ENCODE peak calls at places on chromosomes 7 and 10, in ten cellular contexts. P, S, C, I, L, W, Q, B, M and V are unnamed samples.

GRCh38 chr10:80477813-80478212 is 23.7 kb downstream of the TSPAN14 start:
- DNase-seq in P (peak), S (no peak), C (peak), I (peak), L (no peak), W (peak), Q (peak), B (no peak), M (peak), V (no peak)

GRCh38 chr10:126749030-126749655 is 78.7 kb upstream of the C10orf90 start:
- DNase-seq in P (peak), S (peak), C (peak), I (peak), L (peak), W (peak), Q (peak), B (peak), M (peak), V (peak)

GRCh38 chr7:70659263-70659662 is 472.7 kb upstream of the GALNT17 start:
- DNase-seq in P (no peak), S (no peak), C (no peak), I (no peak), L (no peak), W (no peak), Q (no peak), B (no peak), M (no peak), V (no peak)

GRCh38 chr10:17873946-17874345 is 64.8 kb downstream of the MRC1 start:
- DNase-seq in P (no peak), S (no peak), C (no peak), I (no peak), L (no peak), W (no peak), Q (peak), B (no peak), M (no peak), V (no peak)

GRCh38 chr7:16271990-16272665 is 149.2 kb downstream of the CRPPA start:
- DNase-seq in P (peak), S (no peak), C (peak), I (peak), L (no peak), W (no peak), Q (peak), B (no peak), M (peak), V (no peak)

GRCh38 chr10:18290651-18291313 is 150.6 kb downstream of the CACNB2 start:
- DNase-seq in P (no peak), S (no peak), C (no peak), I (no peak), L (no peak), W (no peak), Q (no peak), B (no peak), M (no peak), V (no peak)

GRCh38 chr7:131123991-131124629 is 203.6 kb upstream of the MKLN1 start:
- DNase-seq in P (no peak), S (no peak), C (no peak), I (no peak), L (no peak), W (no peak), Q (no peak), B (no peak), M (no peak), V (no peak)

GRCh38 chr7:26038201-26038990 is 113.6 kb upstream of the NFE2L3 start:
- DNase-seq in P (no peak), S (no peak), C (no peak), I (no peak), L (no peak), W (no peak), Q (no peak), B (no peak), M (no peak), V (no peak)

GRCh38 chr7:130419652-130420051 is 21.2 kb downstream of the CEP41 start:
- DNase-seq in P (peak), S (no peak), C (no peak), I (no peak), L (no peak), W (peak), Q (no peak), B (no peak), M (no peak), V (no peak)

GRCh38 chr10:50653142-50653541 is 29.4 kb upstream of the SGMS1 start:
- DNase-seq in P (peak), S (no peak), C (peak), I (peak), L (no peak), W (peak), Q (peak), B (no peak), M (peak), V (no peak)

GRCh38 chr7:134693256-134693655 is 46.6 kb downstream of the BPGM start:
- DNase-seq in P (peak), S (no peak), C (peak), I (peak), L (no peak), W (peak), Q (peak), B (no peak), M (peak), V (no peak)

GRCh38 chr7:140659727-140660396 is 12.9 kb upstream of the ADCK2 start:
- DNase-seq in P (no peak), S (no peak), C (no peak), I (no peak), L (no peak), W (no peak), Q (peak), B (no peak), M (no peak), V (no peak)

GRCh38 chr10:20147679-20148078 is 331.4 kb downstream of the PLXDC2 start:
- DNase-seq in P (peak), S (no peak), C (no peak), I (no peak), L (no peak), W (no peak), Q (no peak), B (no peak), M (no peak), V (no peak)

GRCh38 chr7:44654255-44654791 is 47.9 kb downstream of the OGDH start:
- DNase-seq in P (no peak), S (peak), C (no peak), I (no peak), L (no peak), W (peak), Q (no peak), B (no peak), M (no peak), V (no peak)

GRCh38 chr7:3559178-3559765 is 258.2 kb downstream of the SDK1 start:
- DNase-seq in P (peak), S (no peak), C (peak), I (peak), L (no peak), W (peak), Q (peak), B (no peak), M (peak), V (no peak)

GRCh38 chr10:106189254-106189653 is 975.3 kb downstream of the SORCS1 start:
- DNase-seq in P (no peak), S (peak), C (peak), I (peak), L (peak), W (peak), Q (peak), B (peak), M (peak), V (peak)

GRCh38 chr10:59903871-59904270 is 2.5 kb downstream of the CCDC6 start:
- DNase-seq in P (peak), S (no peak), C (peak), I (peak), L (no peak), W (peak), Q (peak), B (no peak), M (peak), V (no peak)

GRCh38 chr10:77508076-77508475 is 129.5 kb downstream of the KCNMA1 start:
- DNase-seq in P (no peak), S (no peak), C (no peak), I (no peak), L (no peak), W (no peak), Q (no peak), B (no peak), M (no peak), V (no peak)

GRCh38 chr10:130018253-130018652 is 54.2 kb upstream of the EBF3 start:
- DNase-seq in P (no peak), S (peak), C (no peak), I (peak), L (no peak), W (peak), Q (peak), B (no peak), M (peak), V (no peak)

GRCh38 chr7:105304040-105304895 is 84.5 kb downstream of the SRPK2 start:
- DNase-seq in P (peak), S (no peak), C (peak), I (peak), L (no peak), W (peak), Q (peak), B (no peak), M (peak), V (no peak)

GRCh38 chr10:1738950-1739349 is 1.6 kb upstream of the ADARB2 start:
- DNase-seq in P (no peak), S (no peak), C (no peak), I (no peak), L (no peak), W (no peak), Q (no peak), B (no peak), M (no peak), V (no peak)

GRCh38 chr10:101686133-101686925 is 8.6 kb downstream of the FBXW4 start:
- DNase-seq in P (peak), S (no peak), C (no peak), I (peak), L (no peak), W (no peak), Q (no peak), B (no peak), M (no peak), V (no peak)

GRCh38 chr10:132096223-132096622 is 30.5 kb downstream of the JAKMIP3 start:
- DNase-seq in P (peak), S (no peak), C (no peak), I (peak), L (no peak), W (peak), Q (peak), B (peak), M (peak), V (no peak)

GRCh38 chr10:78846770-78847169 is 222.0 kb upstream of the ZMIZ1 start:
- DNase-seq in P (no peak), S (no peak), C (no peak), I (no peak), L (no peak), W (no peak), Q (no peak), B (no peak), M (no peak), V (no peak)

GRCh38 chr10:112990271-112990670 is 40.2 kb downstream of the TCF7L2 start:
- DNase-seq in P (peak), S (no peak), C (no peak), I (no peak), L (no peak), W (peak), Q (no peak), B (no peak), M (no peak), V (no peak)

GRCh38 chr10:105351187-105351586 is 710.1 kb downstream of the SORCS3 start:
- DNase-seq in P (no peak), S (no peak), C (no peak), I (no peak), L (no peak), W (no peak), Q (no peak), B (no peak), M (no peak), V (no peak)

GRCh38 chr7:106891545-106892410 is 26.7 kb downstream of the PIK3CG start:
- DNase-seq in P (no peak), S (no peak), C (no peak), I (no peak), L (no peak), W (no peak), Q (no peak), B (no peak), M (peak), V (no peak)
- TF ChIP-seq CTCF in P (no peak), S (peak), C (no peak), I (no peak), L (no peak), W (no peak), Q (no peak), B (no peak), M (peak), V (no peak)

DNA sequence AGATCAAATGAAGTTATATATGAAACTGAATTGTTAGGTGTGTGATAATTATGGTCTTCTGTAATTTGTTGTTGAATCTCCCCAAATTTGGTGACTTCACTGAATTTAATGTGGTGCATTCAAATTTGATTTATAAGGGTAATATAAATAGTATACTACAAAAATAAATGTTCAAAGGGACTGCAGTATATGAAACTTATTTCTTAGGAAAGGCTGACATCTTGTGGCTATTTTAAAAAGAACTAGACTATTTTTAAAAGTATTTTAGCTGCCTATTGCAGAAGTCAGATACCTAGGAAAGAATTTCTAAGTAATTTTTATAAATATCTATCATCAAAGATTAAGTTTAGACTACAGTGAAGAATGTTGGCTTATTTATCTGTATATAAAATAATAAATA is 36.6 kb downstream of the ATRNL1 start:
- DNase-seq in P (peak), S (no peak), C (peak), I (peak), L (no peak), W (peak), Q (peak), B (no peak), M (peak), V (no peak)
- TF ChIP-seq CTCF in P (peak), S (peak), C (no peak), I (no peak), L (no peak), W (peak), Q (peak), B (peak), M (peak), V (peak)

GRCh38 chr10:117699436-117700075 is 157.0 kb downstream of the EMX2 start:
- DNase-seq in P (peak), S (no peak), C (no peak), I (no peak), L (no peak), W (peak), Q (peak), B (no peak), M (no peak), V (no peak)

GRCh38 chr10:117698809-117699208 is 156.3 kb downstream of the EMX2 start:
- DNase-seq in P (no peak), S (no peak), C (no peak), I (no peak), L (no peak), W (no peak), Q (no peak), B (no peak), M (no peak), V (no peak)

GRCh38 chr10:117694251-117694650 is 151.7 kb downstream of the EMX2 start:
- DNase-seq in P (no peak), S (no peak), C (no peak), I (no peak), L (no peak), W (no peak), Q (no peak), B (no peak), M (peak), V (no peak)

DNA sequence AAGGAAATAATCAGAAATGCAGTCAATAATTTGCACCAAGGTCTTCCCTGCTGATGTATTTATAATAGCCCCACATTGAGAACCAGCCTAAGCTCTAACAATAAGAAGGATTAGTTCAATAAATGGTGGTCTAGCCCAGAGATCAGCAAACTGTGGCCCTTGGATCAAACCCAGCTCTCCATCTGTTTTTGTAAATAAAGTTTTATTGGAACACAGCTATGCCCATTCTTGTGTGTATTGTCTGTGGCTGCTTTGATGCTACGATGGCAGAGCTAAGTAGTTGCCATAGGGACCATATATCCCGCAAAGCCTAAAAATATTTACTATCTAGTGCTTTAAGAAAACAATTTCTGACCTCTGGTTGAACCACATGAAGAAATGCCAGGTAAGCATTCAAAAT is 154.9 kb downstream of the EMX2 start:
- DNase-seq in P (no peak), S (no peak), C (no peak), I (no peak), L (no peak), W (no peak), Q (no peak), B (no peak), M (no peak), V (no peak)
- TF ChIP-seq CTCF in P (no peak), S (no peak), C (no peak), I (no peak), L (no peak), W (no peak), Q (no peak), B (no peak), M (no peak), V (no peak)

GRCh38 chr10:84966708-84967441 is 638.5 kb downstream of the CCSER2 start:
- DNase-seq in P (no peak), S (no peak), C (no peak), I (no peak), L (no peak), W (no peak), Q (no peak), B (no peak), M (no peak), V (no peak)
- TF ChIP-seq CTCF in P (no peak), S (peak), C (no peak), I (no peak), L (no peak), W (no peak), Q (no peak), B (no peak), M (no peak), V (no peak)

GRCh38 chr10:124448696-124449169 is 1.1 kb downstream of the NKX1-2 start:
- DNase-seq in P (no peak), S (peak), C (no peak), I (no peak), L (peak), W (no peak), Q (no peak), B (no peak), M (no peak), V (no peak)
- TF ChIP-seq CTCF in P (no peak), S (peak), C (no peak), I (no peak), L (no peak), W (no peak), Q (no peak), B (no peak), M (peak), V (peak)

DNA sequence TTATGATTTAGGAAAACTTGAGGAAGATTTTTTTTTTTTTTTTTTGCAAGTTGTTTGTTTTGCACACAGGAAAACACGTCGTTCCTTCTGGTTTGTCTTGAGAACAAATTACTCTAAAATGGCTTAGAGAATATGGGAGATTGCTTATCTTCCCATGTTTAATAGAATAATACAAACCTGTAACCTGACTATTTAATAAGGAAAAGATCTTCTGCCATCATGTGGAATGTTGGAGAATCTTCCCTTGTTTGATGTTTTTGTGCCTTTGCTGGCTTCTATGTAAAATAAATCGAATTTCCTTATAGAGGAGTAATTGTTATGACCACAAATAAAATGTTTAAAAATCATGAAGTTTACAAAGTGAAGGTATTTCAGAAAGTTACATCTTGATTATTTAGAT is 818.8 kb downstream of the GATA3 start:
- DNase-seq in P (peak), S (no peak), C (no peak), I (no peak), L (no peak), W (peak), Q (no peak), B (no peak), M (peak), V (no peak)
- TF ChIP-seq CTCF in P (peak), S (peak), C (no peak), I (no peak), L (no peak), W (peak), Q (no peak), B (no peak), M (no peak), V (peak)

GRCh38 chr7:42385912-42386311 is 148.9 kb upstream of the GLI3 start:
- DNase-seq in P (no peak), S (no peak), C (no peak), I (no peak), L (no peak), W (peak), Q (no peak), B (no peak), M (no peak), V (no peak)
- TF ChIP-seq CTCF in P (peak), S (peak), C (peak), I (peak), L (no peak), W (no peak), Q (no peak), B (no peak), M (peak), V (no peak)

GRCh38 chr7:100435401-100436304 is 644 bp downstream of the PPP1R35 start:
- DNase-seq in P (peak), S (peak), C (peak), I (peak), L (peak), W (peak), Q (peak), B (peak), M (peak), V (no peak)
- TF ChIP-seq CTCF in P (no peak), S (no peak), C (no peak), I (no peak), L (no peak), W (no peak), Q (no peak), B (no peak), M (no peak), V (no peak)

DNA sequence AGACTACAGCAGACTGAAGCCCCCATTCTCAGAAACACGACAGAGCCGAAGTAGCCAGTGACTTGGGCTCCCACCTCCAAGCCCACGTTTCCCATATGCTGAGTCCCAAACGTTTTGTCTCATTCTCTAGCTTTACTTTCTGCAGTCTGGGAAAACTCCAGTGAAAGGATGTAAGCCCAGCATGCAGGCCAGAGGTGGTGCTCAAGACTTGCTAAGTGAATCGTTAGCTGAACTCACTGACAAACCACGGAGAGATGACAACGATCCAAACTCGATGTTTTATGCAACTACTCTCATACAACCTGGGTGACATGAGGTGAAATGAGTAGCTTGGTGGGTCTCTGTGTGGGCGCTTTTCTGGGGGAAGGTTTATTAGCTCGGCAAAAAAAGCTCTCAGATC is 731.8 kb downstream of the SUGCT start:
- DNase-seq in P (no peak), S (peak), C (peak), I (peak), L (no peak), W (no peak), Q (peak), B (no peak), M (peak), V (no peak)
- TF ChIP-seq CTCF in P (no peak), S (peak), C (peak), I (peak), L (no peak), W (no peak), Q (peak), B (no peak), M (peak), V (no peak)